ENCODE peak calls at places on chromosomes 1 and 21, in four cellular contexts. One of them, this sample, is unnamed.

GRCh38 chr1:89148259-89148658 is 22.3 kb upstream of the GBP2 start:
- DNase-seq in Karpas-422: no peak
- DNase-seq in fibroblast of lung: no peak
- DNase-seq in A549: no peak
- DNase-seq in this sample: no peak

GRCh38 chr1:222896630-222897526 is 82.0 kb downstream of the DISP1 start:
- DNase-seq in A549: no peak
- DNase-seq in Karpas-422: no peak
- DNase-seq in fibroblast of lung: peak; percentile 69
- DNase-seq in this sample: peak; percentile 61

GRCh38 chr1:91201174-91201573 is 179.3 kb upstream of the ZNF644 start:
- DNase-seq in Karpas-422: no peak
- DNase-seq in fibroblast of lung: no peak
- DNase-seq in A549: no peak
- DNase-seq in this sample: peak; percentile 3

GRCh38 chr1:176789571-176790090 is 326.7 kb downstream of the PAPPA2 start:
- DNase-seq in Karpas-422: no peak
- DNase-seq in fibroblast of lung: peak; percentile 28
- DNase-seq in A549: no peak
- DNase-seq in this sample: peak; percentile 61

GRCh38 chr1:115666206-115666605 is 24.4 kb downstream of the VANGL1 start:
- DNase-seq in fibroblast of lung: no peak
- DNase-seq in A549: no peak
- DNase-seq in Karpas-422: no peak
- DNase-seq in this sample: no peak

GRCh38 chr1:109263597-109264378 is 14.4 kb downstream of the CELSR2 start:
- DNase-seq in fibroblast of lung: peak; percentile 71
- DNase-seq in Karpas-422: peak; percentile 88
- DNase-seq in A549: peak; percentile 85
- DNase-seq in this sample: peak; percentile 86

GRCh38 chr1:4977701-4978100 is 323.3 kb downstream of the AJAP1 start:
- DNase-seq in Karpas-422: no peak
- DNase-seq in A549: no peak
- DNase-seq in fibroblast of lung: no peak
- DNase-seq in this sample: no peak

GRCh38 chr1:70503358-70503757 is 92.3 kb downstream of the CTH start:
- DNase-seq in Karpas-422: no peak
- DNase-seq in fibroblast of lung: peak; percentile 61
- DNase-seq in A549: no peak
- DNase-seq in this sample: peak; percentile 72

GRCh38 chr1:201190005-201190404 is 619 bp upstream of the IGFN1 start:
- DNase-seq in fibroblast of lung: no peak
- DNase-seq in Karpas-422: no peak
- DNase-seq in A549: no peak
- DNase-seq in this sample: no peak

GRCh38 chr1:231000201-231000600 is 21.3 kb downstream of the ARV1 start:
- DNase-seq in fibroblast of lung: no peak
- DNase-seq in Karpas-422: no peak
- DNase-seq in A549: no peak
- DNase-seq in this sample: no peak

GRCh38 chr1:31745898-31746668 is 18.1 kb downstream of the ADGRB2 start:
- DNase-seq in A549: no peak
- DNase-seq in fibroblast of lung: no peak
- DNase-seq in Karpas-422: no peak
- DNase-seq in this sample: no peak

GRCh38 chr1:6268431-6268830 is 7.5 kb upstream of the GPR153 start:
- DNase-seq in Karpas-422: no peak
- DNase-seq in fibroblast of lung: no peak
- DNase-seq in A549: no peak
- DNase-seq in this sample: no peak

GRCh38 chr1:6083801-6084467 is 38.2 kb downstream of the KCNAB2 start:
- DNase-seq in fibroblast of lung: peak; percentile 50
- DNase-seq in A549: no peak
- DNase-seq in Karpas-422: no peak
- DNase-seq in this sample: peak; percentile 80

GRCh38 chr1:25774206-25774804 is 25.7 kb upstream of the SELENON start:
- DNase-seq in A549: no peak
- DNase-seq in Karpas-422: no peak
- DNase-seq in fibroblast of lung: no peak
- DNase-seq in this sample: no peak

GRCh38 chr1:190320952-190321351 is 156.7 kb downstream of the BRINP3 start:
- DNase-seq in Karpas-422: no peak
- DNase-seq in A549: no peak
- DNase-seq in fibroblast of lung: peak; percentile 54
- DNase-seq in this sample: no peak

GRCh38 chr1:34806396-34806795 is 13.6 kb downstream of the GJA4 start:
- DNase-seq in Karpas-422: no peak
- DNase-seq in A549: no peak
- DNase-seq in fibroblast of lung: peak; percentile 60
- DNase-seq in this sample: peak; percentile 59

GRCh38 chr1:7783826-7784491 is at the start of gene PER3:
- DNase-seq in A549: peak; percentile 74
- DNase-seq in Karpas-422: peak; percentile 97
- DNase-seq in fibroblast of lung: peak; percentile 95
- DNase-seq in this sample: peak; percentile 98

GRCh38 chr1:61640531-61641125 is 84.3 kb downstream of the TM2D1 start:
- DNase-seq in A549: no peak
- DNase-seq in Karpas-422: peak; percentile 36
- DNase-seq in fibroblast of lung: no peak
- DNase-seq in this sample: no peak

GRCh38 chr1:235703516-235703915 is 53.9 kb upstream of the GNG4 start:
- DNase-seq in Karpas-422: no peak
- DNase-seq in fibroblast of lung: peak; percentile 70
- DNase-seq in A549: no peak
- DNase-seq in this sample: peak; percentile 48

GRCh38 chr1:210024282-210024681 is 86.3 kb downstream of the SYT14 start:
- DNase-seq in fibroblast of lung: no peak
- DNase-seq in A549: no peak
- DNase-seq in Karpas-422: no peak
- DNase-seq in this sample: no peak

GRCh38 chr1:42913426-42914091 is 45.1 kb downstream of the SLC2A1 start:
- DNase-seq in A549: peak; percentile 48
- DNase-seq in Karpas-422: peak; percentile 87
- DNase-seq in fibroblast of lung: peak; percentile 68
- DNase-seq in this sample: peak; percentile 80

GRCh38 chr1:30143517-30143916 is 579.9 kb downstream of the MATN1 start:
- DNase-seq in A549: no peak
- DNase-seq in fibroblast of lung: no peak
- DNase-seq in Karpas-422: no peak
- DNase-seq in this sample: no peak

GRCh38 chr1:51506537-51506936 is 12.5 kb downstream of the EPS15 start:
- DNase-seq in Karpas-422: peak; percentile 82
- DNase-seq in A549: no peak
- DNase-seq in fibroblast of lung: peak; percentile 92
- DNase-seq in this sample: peak; percentile 87

GRCh38 chr1:92485374-92486250 is 1.1 kb downstream of the GFI1 start:
- DNase-seq in A549: no peak
- DNase-seq in Karpas-422: peak; percentile 86
- DNase-seq in fibroblast of lung: no peak
- DNase-seq in this sample: peak; percentile 36

GRCh38 chr1:61121631-61122030 is 39.3 kb downstream of the NFIA start:
- DNase-seq in A549: no peak
- DNase-seq in fibroblast of lung: no peak
- DNase-seq in Karpas-422: no peak
- DNase-seq in this sample: peak; percentile 51

GRCh38 chr1:65393345-65393744 is 27.1 kb upstream of the LEPR start:
- DNase-seq in Karpas-422: no peak
- DNase-seq in A549: no peak
- DNase-seq in fibroblast of lung: peak; percentile 53
- DNase-seq in this sample: peak; percentile 27

GRCh38 chr1:57966751-57967406 is 543.0 kb upstream of the DAB1 start:
- DNase-seq in fibroblast of lung: peak; percentile 23
- DNase-seq in A549: no peak
- DNase-seq in Karpas-422: peak; percentile 64
- DNase-seq in this sample: peak; percentile 16

GRCh38 chr1:86150553-86151055 is 6.0 kb downstream of the COL24A1 start:
- DNase-seq in fibroblast of lung: peak; percentile 52
- DNase-seq in Karpas-422: no peak
- DNase-seq in A549: no peak
- DNase-seq in this sample: peak; percentile 42

GRCh38 chr1:230868736-230869385 is 540 bp upstream of the C1orf198 start:
- DNase-seq in A549: no peak
- DNase-seq in Karpas-422: peak; percentile 46
- DNase-seq in fibroblast of lung: no peak
- DNase-seq in this sample: peak; percentile 68

GRCh38 chr1:15989776-15990175 is 13.9 kb upstream of the ZBTB17 start:
- DNase-seq in A549: no peak
- DNase-seq in Karpas-422: no peak
- DNase-seq in fibroblast of lung: no peak
- DNase-seq in this sample: no peak

GRCh38 chr1:39689635-39690034 is 1.6 kb downstream of the HPCAL4 start:
- DNase-seq in A549: no peak
- DNase-seq in fibroblast of lung: no peak
- DNase-seq in Karpas-422: no peak
- DNase-seq in this sample: no peak

GRCh38 chr1:239394107-239394506 is 7.7 kb downstream of the CHRM3 start:
- DNase-seq in A549: no peak
- DNase-seq in Karpas-422: no peak
- DNase-seq in fibroblast of lung: no peak
- DNase-seq in this sample: no peak

GRCh38 chr1:24949331-24949881 is 19.3 kb upstream of the RUNX3 start:
- DNase-seq in Karpas-422: no peak
- DNase-seq in fibroblast of lung: peak; percentile 97
- DNase-seq in A549: no peak
- DNase-seq in this sample: peak; percentile 76

GRCh38 chr1:65596768-65597167 is 176.3 kb downstream of the LEPR start:
- DNase-seq in Karpas-422: no peak
- DNase-seq in fibroblast of lung: no peak
- DNase-seq in A549: no peak
- DNase-seq in this sample: no peak

GRCh38 chr1:94280541-94280940 is 43.2 kb upstream of the ARHGAP29 start:
- DNase-seq in fibroblast of lung: peak; percentile 23
- DNase-seq in Karpas-422: no peak
- DNase-seq in A549: no peak
- DNase-seq in this sample: no peak

GRCh38 chr1:244435562-244436205 is 16.0 kb downstream of the ADSS2 start:
- DNase-seq in Karpas-422: no peak
- DNase-seq in A549: no peak
- DNase-seq in fibroblast of lung: peak; percentile 80
- DNase-seq in this sample: peak; percentile 79

GRCh38 chr1:182193908-182194550 is 132.5 kb upstream of the ZNF648 start:
- DNase-seq in A549: no peak
- DNase-seq in Karpas-422: no peak
- DNase-seq in fibroblast of lung: peak; percentile 39
- DNase-seq in this sample: peak; percentile 86

GRCh38 chr1:11407301-11407994 is 71.5 kb upstream of the DISP3 start:
- DNase-seq in Karpas-422: no peak
- DNase-seq in fibroblast of lung: peak; percentile 19
- DNase-seq in A549: no peak
- DNase-seq in this sample: no peak

GRCh38 chr1:77706321-77706720 is 23.9 kb upstream of the ZZZ3 start:
- DNase-seq in Karpas-422: no peak
- DNase-seq in A549: no peak
- DNase-seq in fibroblast of lung: peak; percentile 12
- DNase-seq in this sample: peak; percentile 7

GRCh38 chr1:46673749-46674182 is 2.1 kb downstream of the TEX38 start:
- DNase-seq in Karpas-422: no peak
- DNase-seq in fibroblast of lung: peak; percentile 30
- DNase-seq in A549: no peak
- DNase-seq in this sample: peak; percentile 62

GRCh38 chr1:46667782-46668760 is at the start of gene ATPAF1:
- DNase-seq in A549: peak; percentile 77
- DNase-seq in Karpas-422: peak; percentile 94
- DNase-seq in fibroblast of lung: peak; percentile 74
- DNase-seq in this sample: peak; percentile 91

GRCh38 chr1:46665983-46666382 is 2.2 kb downstream of the ATPAF1 start:
- DNase-seq in Karpas-422: no peak
- DNase-seq in fibroblast of lung: no peak
- DNase-seq in A549: no peak
- DNase-seq in this sample: no peak

GRCh38 chr1:46671554-46671953 is at the start of gene TEX38:
- DNase-seq in fibroblast of lung: no peak
- DNase-seq in A549: no peak
- DNase-seq in Karpas-422: no peak
- DNase-seq in this sample: no peak

DNA sequence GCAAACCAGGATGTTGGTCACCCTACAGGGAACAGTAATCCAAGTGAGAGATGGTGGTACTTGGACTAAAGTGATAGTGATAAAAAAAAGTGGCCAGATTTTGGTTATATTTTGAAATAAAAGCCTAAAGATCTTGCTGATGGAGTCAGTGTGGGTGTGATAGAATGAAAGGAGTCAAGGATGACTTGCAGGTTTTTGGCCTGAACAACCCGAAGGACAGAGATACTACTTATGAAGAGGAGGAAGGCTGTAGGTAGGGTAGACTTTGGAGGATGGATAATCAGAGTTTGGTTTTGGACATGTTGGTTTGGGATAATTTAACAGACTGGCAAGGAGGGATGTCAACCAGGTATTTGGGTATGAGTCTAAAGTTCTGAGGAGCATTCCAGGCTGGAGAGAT is 1.5 kb upstream of the TEX38 start:
- DNase-seq in A549: no peak
- DNase-seq in Karpas-422: no peak
- DNase-seq in fibroblast of lung: no peak
- DNase-seq in this sample: no peak
- H3K4me2 ChIP-seq in A549: no peak overlapping the region
- H3K4me2 ChIP-seq in Karpas-422: no peak overlapping the region
- H3K4me2 ChIP-seq in fibroblast of lung: no peak overlapping the region
- H3K4me2 ChIP-seq in this sample: no peak overlapping the region

GRCh38 chr1:40795811-40796586 is 12.4 kb downstream of the KCNQ4 start:
- DNase-seq in A549: no peak
- DNase-seq in Karpas-422: peak; percentile 57
- DNase-seq in fibroblast of lung: no peak
- DNase-seq in this sample: no peak

GRCh38 chr1:40796939-40797667 is 13.5 kb downstream of the KCNQ4 start:
- DNase-seq in fibroblast of lung: peak; percentile 22
- DNase-seq in Karpas-422: peak; percentile 69
- DNase-seq in A549: no peak
- DNase-seq in this sample: peak; percentile 53

GRCh38 chr1:40794048-40794447 is 10.5 kb downstream of the KCNQ4 start:
- DNase-seq in A549: no peak
- DNase-seq in fibroblast of lung: no peak
- DNase-seq in Karpas-422: no peak
- DNase-seq in this sample: no peak

GRCh38 chr1:40793617-40794016 is 10.0 kb downstream of the KCNQ4 start:
- DNase-seq in Karpas-422: no peak
- DNase-seq in A549: no peak
- DNase-seq in fibroblast of lung: no peak
- DNase-seq in this sample: no peak

GRCh38 chr1:40794915-40795715 is 11.5 kb downstream of the KCNQ4 start:
- DNase-seq in fibroblast of lung: no peak
- DNase-seq in Karpas-422: no peak
- DNase-seq in A549: no peak
- DNase-seq in this sample: no peak
- H3K4me2 ChIP-seq in fibroblast of lung: no peak overlapping the region
- H3K4me2 ChIP-seq in Karpas-422: peak overlapping the region; percentile 58
- H3K4me2 ChIP-seq in A549: no peak overlapping the region
- H3K4me2 ChIP-seq in this sample: no peak overlapping the region

GRCh38 chr1:21935891-21936365 is 1.2 kb downstream of the HSPG2 start:
- DNase-seq in A549: no peak
- DNase-seq in fibroblast of lung: no peak
- DNase-seq in Karpas-422: no peak
- DNase-seq in this sample: no peak
- H3K4me2 ChIP-seq in A549: peak overlapping the region; percentile 92
- H3K4me2 ChIP-seq in fibroblast of lung: peak overlapping the region; percentile 91
- H3K4me2 ChIP-seq in Karpas-422: no peak overlapping the region
- H3K4me2 ChIP-seq in this sample: peak overlapping the region; percentile 99

GRCh38 chr21:46092026-46092764 is 5.7 kb upstream of the COL6A2 start:
- DNase-seq in fibroblast of lung: peak; percentile 99
- DNase-seq in Karpas-422: no peak
- DNase-seq in A549: no peak
- DNase-seq in this sample: peak; percentile 99
- H3K4me2 ChIP-seq in fibroblast of lung: peak overlapping the region; percentile 87
- H3K4me2 ChIP-seq in Karpas-422: no peak overlapping the region
- H3K4me2 ChIP-seq in A549: no peak overlapping the region
- H3K4me2 ChIP-seq in this sample: peak overlapping the region; percentile 86